ENCODE peak calls at places on chromosomes 1 and 21, in eight cellular contexts. Z is cardiac muscle cell, Q is heart left ventricle, T is heart right ventricle, H is ovary, W is upper lobe of right lung, D is DND-41, M is mammary epithelial cell. C is an unnamed sample. For H3K27me3 and H3K4me1, the result is how much of the 10 kb centered on the place peaks cover.

GRCh38 chr1:16171314-16172223 is 15.7 kb upstream of the EPHA2 start:
- DNase-seq in Z (no peak), Q (no peak), M (no peak), H (no peak), D (no peak), W (no peak), T (no peak), C (no peak)

GRCh38 chr1:230310381-230311163 is 115.6 kb downstream of the PGBD5 start:
- DNase-seq in T (peak), W (peak), Z (peak), Q (peak), M (peak), D (peak), H (peak), C (peak)

GRCh38 chr1:40902634-40902897 is 40.4 kb upstream of the CITED4 start:
- DNase-seq in M (no peak), W (no peak), D (no peak), H (no peak), T (no peak), Z (no peak), Q (no peak), C (no peak)

GRCh38 chr1:44608141-44608540 is 66.1 kb downstream of the TMEM53 start:
- DNase-seq in M (no peak), D (no peak), T (no peak), Z (no peak), W (no peak), Q (no peak), H (no peak), C (no peak)

GRCh38 chr21:26717146-26717739 is 128.0 kb downstream of the ADAMTS1 start:
- DNase-seq in Q (no peak), Z (peak), M (peak), W (no peak), T (no peak), H (no peak), D (no peak), C (peak)

GRCh38 chr1:9293512-9294439 is 1.1 kb downstream of the SPSB1 start:
- DNase-seq in T (peak), Z (peak), W (peak), M (no peak), Q (peak), D (peak), H (no peak), C (peak)

GRCh38 chr1:10522324-10522860 is 47.6 kb downstream of the PEX14 start:
- DNase-seq in M (no peak), T (no peak), W (no peak), D (no peak), H (no peak), Q (no peak), Z (no peak), C (no peak)

GRCh38 chr21:27149034-27149433 is 182.1 kb upstream of the ADAMTS5 start:
- DNase-seq in W (no peak), H (no peak), Z (no peak), Q (no peak), T (no peak), M (no peak), D (no peak), C (no peak)

GRCh38 chr21:33892853-33893252 is 22.8 kb downstream of the ATP5PO start:
- DNase-seq in Z (no peak), M (no peak), Q (no peak), T (no peak), H (no peak), D (no peak), W (no peak), C (no peak)

GRCh38 chr1:11413907-11414495 is 65.0 kb upstream of the DISP3 start:
- DNase-seq in W (no peak), H (no peak), M (no peak), T (no peak), Z (no peak), Q (no peak), D (no peak), C (no peak)

GRCh38 chr1:23168079-23168461 is 586 bp downstream of the LUZP1 start:
- DNase-seq in Z (no peak), W (peak), T (peak), D (peak), M (no peak), H (peak), Q (peak), C (peak)

GRCh38 chr1:6927626-6928025 is 142.4 kb downstream of the CAMTA1 start:
- DNase-seq in Q (no peak), Z (no peak), H (no peak), M (peak), W (peak), D (no peak), T (no peak), C (no peak)

GRCh38 chr1:19814681-19815503 is at the start of gene RNF186:
- DNase-seq in T (no peak), D (no peak), W (peak), Z (no peak), M (no peak), Q (no peak), H (no peak), C (no peak)

GRCh38 chr21:31298618-31299269 is 45.3 kb downstream of the TIAM1 start:
- DNase-seq in M (no peak), T (no peak), Q (no peak), H (no peak), Z (no peak), D (no peak), W (no peak), C (no peak)

GRCh38 chr1:234986750-234987414 is 141.8 kb downstream of the TOMM20 start:
- DNase-seq in Z (peak), T (no peak), M (peak), W (no peak), H (no peak), D (no peak), Q (no peak), C (no peak)

GRCh38 chr1:64171797-64172281 is 31.6 kb upstream of the UBE2U start:
- DNase-seq in H (no peak), M (peak), Z (peak), Q (no peak), W (no peak), D (no peak), T (no peak), C (no peak)

GRCh38 chr1:4110888-4111287 is 210.8 kb upstream of the C1orf174 start:
- DNase-seq in T (no peak), Q (no peak), Z (no peak), H (no peak), M (no peak), D (no peak), W (peak), C (no peak)
- H3K27me3 ChIP-seq in T (under half), Q (under half), Z (under half), H (under half), M (under half), D (under half), W (under half), C (under half)

GRCh38 chr1:204074274-204075115 is 1.6 kb downstream of the SOX13 start:
- DNase-seq in H (peak), Z (peak), Q (peak), D (no peak), T (peak), W (peak), M (peak), C (peak)
- H3K4me1 ChIP-seq in H (under half), Z (under half), Q (half or more), D (under half), T (half or more), W (under half), M (under half), C (under half)

GRCh38 chr1:171488190-171488929 is 3.0 kb downstream of the PRRC2C start:
- DNase-seq in T (no peak), M (peak), D (no peak), W (no peak), Q (no peak), Z (no peak), H (no peak), C (no peak)
- H3K4me3 ChIP-seq in T (no peak), M (peak), D (no peak), W (no peak), Q (no peak), Z (no peak), H (no peak), C (no peak)

GRCh38 chr1:2944705-2945104 is 76.6 kb upstream of the ACTRT2 start:
- DNase-seq in M (no peak), Q (no peak), W (no peak), D (no peak), T (no peak), Z (no peak), H (no peak), C (no peak)
- H3K27me3 ChIP-seq in M (under half), Q (under half), W (under half), D (under half), T (under half), Z (under half), H (under half), C (under half)

GRCh38 chr1:94279462-94279861 is 42.1 kb upstream of the ARHGAP29 start:
- DNase-seq in H (no peak), M (no peak), Z (no peak), T (no peak), Q (no peak), W (no peak), D (no peak), C (no peak)
- H3K4me1 ChIP-seq in H (under half), M (under half), Z (under half), T (under half), Q (under half), W (under half), D (under half), C (under half)

DNA sequence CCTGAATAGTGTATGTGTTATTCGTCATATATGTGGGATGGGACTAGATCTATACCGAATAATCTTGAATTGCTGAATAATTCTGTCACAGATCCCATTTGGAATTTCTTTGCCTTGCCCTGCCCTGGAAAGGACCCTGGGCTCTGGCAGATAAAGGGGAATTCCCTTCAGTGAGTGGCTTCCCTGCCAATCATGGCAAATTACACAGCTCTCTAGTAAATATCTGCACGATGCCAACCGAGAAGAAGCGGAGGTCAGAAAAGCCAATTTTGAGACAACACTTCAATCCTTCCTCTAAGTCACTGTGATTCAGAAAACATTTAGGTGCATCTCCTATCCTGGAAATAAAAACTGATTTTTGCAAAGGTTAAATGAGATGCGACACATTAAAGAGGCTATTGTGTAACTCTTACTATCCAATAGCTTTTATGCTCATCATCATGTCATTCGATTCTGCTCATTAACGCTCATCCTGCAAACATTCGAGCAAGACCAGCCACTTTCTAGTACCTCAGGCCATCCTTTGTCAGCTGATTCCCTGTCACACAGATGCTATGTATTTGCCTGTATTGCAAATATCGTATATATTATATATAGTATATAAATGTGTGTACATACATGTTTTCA is 131.7 kb downstream of the TLR5 start:
- DNase-seq in T (no peak), D (no peak), W (no peak), H (no peak), M (peak), Z (no peak), Q (no peak), C (peak)
- H3K4me3 ChIP-seq in T (no peak), D (no peak), W (no peak), H (no peak), M (no peak), Z (no peak), Q (no peak), C (peak)

DNA sequence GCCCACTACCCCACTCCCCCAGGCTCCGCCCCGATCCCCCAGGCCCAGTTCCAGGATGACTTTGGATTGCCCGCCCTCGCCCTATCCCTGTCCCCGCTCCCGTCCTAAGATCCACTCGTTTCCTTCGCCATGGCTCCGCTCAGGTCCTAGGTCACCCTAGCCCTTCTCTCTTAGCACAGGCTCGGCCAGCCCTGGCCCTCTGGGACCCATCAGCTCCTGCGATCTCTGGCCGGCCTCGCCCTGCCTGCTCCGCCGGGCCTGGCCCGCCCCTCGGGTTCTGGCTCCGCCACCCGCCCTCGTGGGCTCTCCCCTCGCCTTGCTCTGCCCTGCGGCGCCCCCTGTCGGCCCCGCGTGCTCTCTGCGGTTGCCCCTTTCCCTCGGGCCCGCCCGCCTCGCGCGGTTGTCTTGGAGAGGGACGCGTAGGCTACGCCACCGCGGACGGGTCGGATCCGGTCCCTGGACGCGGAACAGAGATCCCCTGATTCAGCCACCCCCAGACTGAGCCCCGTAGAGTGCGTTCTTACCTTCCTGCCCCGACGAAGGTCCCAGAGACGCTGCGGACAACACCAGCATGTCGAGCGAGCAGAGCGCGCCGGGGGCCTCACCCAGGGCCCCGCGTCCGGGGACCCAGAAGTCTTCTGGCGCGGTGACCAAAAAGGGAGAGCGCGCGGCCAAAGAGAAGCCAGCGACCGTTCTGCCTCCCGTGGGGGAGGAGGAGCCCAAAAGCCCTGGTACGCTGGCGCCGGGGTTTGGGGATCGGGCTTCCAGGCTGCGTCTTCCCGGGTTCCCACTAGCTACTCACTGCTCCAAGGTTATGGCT is at the start of gene LRRC71:
- DNase-seq in W (peak), D (no peak), T (peak), M (peak), H (peak), Q (peak), Z (peak), C (peak)
- H3K27me3 ChIP-seq in W (half or more), D (under half), T (half or more), M (under half), H (under half), Q (half or more), Z (half or more), C (under half)

GRCh38 chr1:31548899-31549806 is 27.2 kb upstream of the TINAGL1 start:
- DNase-seq in M (peak), Q (peak), W (peak), D (peak), T (peak), H (peak), Z (peak), C (peak)

GRCh38 chr1:31551206-31551605 is 25.1 kb upstream of the TINAGL1 start:
- DNase-seq in T (no peak), H (no peak), D (no peak), M (no peak), Q (no peak), W (no peak), Z (peak), C (no peak)

GRCh38 chr1:31549807-31550620 is 26.3 kb upstream of the TINAGL1 start:
- DNase-seq in T (no peak), M (peak), W (no peak), Z (peak), Q (no peak), D (no peak), H (no peak), C (no peak)

GRCh38 chr1:31548518-31548898 is 27.8 kb upstream of the TINAGL1 start:
- DNase-seq in Z (no peak), W (no peak), T (no peak), Q (no peak), M (peak), D (no peak), H (peak), C (no peak)

DNA sequence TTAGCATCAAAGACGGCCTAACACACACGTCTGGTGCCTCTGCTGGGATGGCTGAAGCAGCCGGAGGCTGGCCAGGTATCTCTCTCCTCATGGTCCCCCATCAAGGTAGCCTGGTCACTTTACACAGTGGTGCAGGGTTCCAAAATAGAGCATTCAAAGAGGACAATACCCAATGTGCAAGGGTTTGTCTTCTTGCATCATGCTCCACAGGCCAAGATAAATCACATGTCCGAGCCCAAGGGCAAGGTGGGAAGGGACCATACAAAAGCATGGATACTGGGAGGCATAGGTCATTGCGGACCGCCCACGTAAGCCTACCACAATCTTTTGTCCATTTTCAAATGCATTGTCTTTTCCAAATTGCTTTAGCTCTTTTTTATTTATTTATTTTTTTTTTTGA is 23.8 kb upstream of the TINAGL1 start:
- DNase-seq in T (no peak), D (no peak), Q (no peak), M (no peak), W (no peak), Z (no peak), H (no peak), C (no peak)
- H3K4me1 ChIP-seq in T (under half), D (under half), Q (under half), M (under half), W (under half), Z (under half), H (under half), C (under half)

DNA sequence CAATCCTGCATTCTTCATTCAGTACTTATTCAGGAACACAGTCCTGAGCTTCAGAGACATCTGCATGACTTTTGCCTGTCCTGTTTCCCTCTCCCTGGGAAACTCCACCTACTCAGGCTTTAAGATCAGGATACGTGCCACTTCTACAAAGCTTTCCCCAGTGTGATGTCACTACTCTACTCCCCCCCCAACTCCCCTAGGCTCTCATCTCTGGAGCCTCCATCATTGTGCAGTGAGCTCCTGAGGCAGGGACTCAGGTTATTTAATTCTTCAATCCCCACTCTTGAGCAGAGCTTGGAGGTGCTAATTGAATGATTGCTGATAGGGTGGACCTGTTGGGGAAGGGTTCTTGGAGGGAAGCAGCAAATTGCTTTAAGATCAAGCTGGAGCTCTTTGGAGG is 1.2 kb downstream of the NT5C1A start:
- DNase-seq in T (no peak), Z (no peak), Q (no peak), H (no peak), D (no peak), M (no peak), W (no peak), C (no peak)
- H3K4me3 ChIP-seq in T (peak), Z (no peak), Q (no peak), H (no peak), D (no peak), M (no peak), W (no peak), C (no peak)

GRCh38 chr1:110672753-110673108 is 2.0 kb downstream of the KCNA3 start:
- DNase-seq in H (no peak), Z (no peak), W (no peak), T (no peak), Q (no peak), M (no peak), D (peak), C (peak)
- H3K27me3 ChIP-seq in H (under half), Z (half or more), W (under half), T (half or more), Q (under half), M (half or more), D (under half), C (half or more)

C was measured in osteoblast.